ENCODE peak calls at places on chromosomes 2 and 18, in eight cellular contexts. M, V, H, W, G, F, P and Q are unnamed samples.
A peak's percentile ranks its signal among the peaks of the same experiment; 100 is the strongest.

GRCh38 chr2:151051584-151052220 is 210.0 kb downstream of the RBM43 start:
- DNase-seq in M (no peak), V (peak; percentile 37), H (no peak), W (peak; percentile 36), G (no peak), F (no peak), P (peak; percentile 66), Q (no peak)

GRCh38 chr2:226691265-226691664 is 108.4 kb downstream of the IRS1 start:
- DNase-seq in M (no peak), V (no peak), H (no peak), W (no peak), G (no peak), F (no peak), P (peak; percentile 6), Q (no peak)

GRCh38 chr18:70036168-70036567 is 88.5 kb upstream of the CD226 start:
- DNase-seq in M (no peak), V (no peak), H (no peak), W (no peak), G (no peak), F (no peak), P (no peak), Q (no peak)

GRCh38 chr2:119460076-119460475 is 28.4 kb downstream of the TMEM37 start:
- DNase-seq in M (no peak), V (no peak), H (no peak), W (no peak), G (no peak), F (no peak), P (no peak), Q (no peak)

GRCh38 chr2:26584191-26584590 is 57.0 kb downstream of the CIB4 start:
- DNase-seq in M (no peak), V (no peak), H (no peak), W (no peak), G (no peak), F (peak; percentile 40), P (no peak), Q (no peak)

GRCh38 chr2:47236503-47237215 is 81.6 kb upstream of the STPG4 start:
- DNase-seq in M (no peak), V (no peak), H (no peak), W (peak; percentile 51), G (no peak), F (no peak), P (no peak), Q (no peak)

GRCh38 chr2:188091235-188091634 is 200.4 kb upstream of the GULP1 start:
- DNase-seq in M (no peak), V (no peak), H (no peak), W (no peak), G (no peak), F (no peak), P (no peak), Q (no peak)

GRCh38 chr2:12155308-12156061 is 409.1 kb downstream of the LPIN1 start:
- DNase-seq in M (no peak), V (peak; percentile 20), H (no peak), W (no peak), G (no peak), F (no peak), P (no peak), Q (no peak)

GRCh38 chr18:36849288-36850011 is 20.5 kb downstream of the KIAA1328 start:
- DNase-seq in M (no peak), V (no peak), H (no peak), W (no peak), G (no peak), F (no peak), P (no peak), Q (no peak)

GRCh38 chr2:124382067-124382618 is 357.1 kb downstream of the CNTNAP5 start:
- DNase-seq in M (no peak), V (no peak), H (no peak), W (no peak), G (no peak), F (no peak), P (no peak), Q (no peak)

GRCh38 chr2:153105829-153106578 is 372.6 kb downstream of the RPRM start:
- DNase-seq in M (no peak), V (no peak), H (no peak), W (no peak), G (no peak), F (no peak), P (no peak), Q (no peak)

GRCh38 chr2:9721346-9721745 is 90.5 kb upstream of the YWHAQ start:
- DNase-seq in M (no peak), V (no peak), H (no peak), W (no peak), G (no peak), F (no peak), P (no peak), Q (no peak)

GRCh38 chr2:127626175-127626574 is 19.8 kb upstream of the GPR17 start:
- DNase-seq in M (peak; percentile 40), V (no peak), H (no peak), W (no peak), G (no peak), F (peak; percentile 59), P (no peak), Q (no peak)

GRCh38 chr2:84487298-84487996 is 28.4 kb upstream of the SUCLG1 start:
- DNase-seq in M (no peak), V (no peak), H (no peak), W (peak; percentile 18), G (no peak), F (no peak), P (no peak), Q (no peak)

GRCh38 chr2:86226780-86227520 is 27.7 kb downstream of the MRPL35 start:
- DNase-seq in M (no peak), V (no peak), H (no peak), W (no peak), G (no peak), F (no peak), P (no peak), Q (no peak)

GRCh38 chr2:45688479-45689298 is 37.2 kb downstream of the PRKCE start:
- DNase-seq in M (no peak), V (no peak), H (no peak), W (no peak), G (no peak), F (no peak), P (no peak), Q (no peak)

GRCh38 chr2:45685299-45685698 is 33.8 kb downstream of the PRKCE start:
- DNase-seq in M (no peak), V (no peak), H (no peak), W (no peak), G (no peak), F (no peak), P (no peak), Q (no peak)

GRCh38 chr2:45681675-45682074 is 30.2 kb downstream of the PRKCE start:
- DNase-seq in M (no peak), V (no peak), H (no peak), W (no peak), G (no peak), F (no peak), P (no peak), Q (peak; percentile 33)

GRCh38 chr2:45683292-45683691 is 31.8 kb downstream of the PRKCE start:
- DNase-seq in M (no peak), V (no peak), H (no peak), W (no peak), G (no peak), F (no peak), P (no peak), Q (no peak)

GRCh38 chr2:45684756-45685155 is 33.3 kb downstream of the PRKCE start:
- DNase-seq in M (no peak), V (no peak), H (no peak), W (no peak), G (no peak), F (no peak), P (no peak), Q (no peak)
- H3K4me1 ChIP-seq in M (peaks cover 34% of the 10 kb centered on the region), V (no peaks in the 10 kb centered on the region), H (peaks cover 30% of the 10 kb centered on the region), W (peaks cover 9% of the 10 kb centered on the region), G (peaks cover 65% of the 10 kb centered on the region), F (peaks cover 21% of the 10 kb centered on the region), P (no peaks in the 10 kb centered on the region), Q (peaks cover 15% of the 10 kb centered on the region)

DNA sequence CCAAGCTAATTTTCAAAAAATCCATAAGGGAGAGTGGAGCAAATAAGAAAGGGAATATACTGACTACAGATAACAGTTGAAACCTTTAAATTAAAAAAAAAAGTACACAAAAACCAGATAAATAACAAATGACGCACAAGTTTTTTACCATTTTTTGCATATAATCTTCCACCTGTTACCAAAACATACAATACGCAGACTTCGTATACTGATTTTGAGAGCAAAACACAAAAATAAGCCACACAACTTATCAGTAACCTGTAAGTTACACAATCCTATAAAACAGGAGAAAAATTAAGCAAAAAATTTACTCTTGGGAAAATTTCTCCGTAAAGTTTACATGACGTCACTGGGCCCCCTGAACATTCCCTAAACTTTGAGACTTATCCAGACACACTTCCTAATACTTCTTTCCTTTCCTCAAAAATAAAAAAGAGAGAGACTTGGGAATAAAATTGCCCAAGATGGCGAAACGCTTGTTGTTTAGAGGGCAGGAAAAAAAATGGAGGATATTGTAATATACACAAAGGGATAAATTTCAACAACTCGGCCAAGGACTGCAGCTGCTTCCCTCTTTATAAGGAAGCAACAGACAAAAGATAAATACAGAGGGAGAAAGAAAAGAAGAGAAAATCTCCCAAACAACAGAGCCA is 1.7 kb downstream of the BAZ2B start:
- DNase-seq in M (no peak), V (no peak), H (no peak), W (no peak), G (no peak), F (no peak), P (no peak), Q (no peak)
- H3K4me1 ChIP-seq in M (peaks cover 27% of the 10 kb centered on the region), V (no peaks in the 10 kb centered on the region), H (peaks cover 9% of the 10 kb centered on the region), W (peaks cover 56% of the 10 kb centered on the region), G (peaks cover 63% of the 10 kb centered on the region), F (peaks cover 9% of the 10 kb centered on the region), P (peaks cover 34% of the 10 kb centered on the region), Q (peaks cover 54% of the 10 kb centered on the region)

DNA sequence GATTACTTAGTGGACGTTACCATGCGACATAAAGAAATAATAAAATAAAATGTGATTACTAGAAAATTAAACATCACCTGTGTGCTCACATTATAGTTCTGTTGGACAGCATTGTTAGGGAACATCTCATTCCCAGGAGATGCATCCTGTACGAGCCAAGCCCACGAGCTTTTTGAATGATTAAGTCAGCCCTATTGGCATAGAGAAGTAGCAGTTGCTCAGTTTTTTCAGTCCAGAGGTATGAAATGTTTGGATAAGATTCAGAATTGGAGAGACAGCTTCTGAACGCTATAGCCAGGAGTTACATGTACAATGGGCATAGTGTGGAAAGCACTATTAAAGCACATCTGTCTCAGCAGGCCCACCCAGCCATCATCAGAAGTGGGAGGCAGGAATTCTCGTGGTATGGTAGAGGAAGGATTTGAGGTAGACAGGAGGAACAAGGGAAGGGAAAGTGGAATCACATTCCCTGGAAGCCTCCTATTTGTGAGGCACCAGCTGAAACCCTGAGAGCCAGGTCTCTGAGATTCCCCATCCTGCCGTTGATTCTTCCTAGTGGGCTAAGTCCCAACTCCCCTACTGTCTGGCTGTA is 8.6 kb downstream of the SPATS2L start:
- DNase-seq in M (no peak), V (no peak), H (no peak), W (no peak), G (no peak), F (no peak), P (no peak), Q (no peak)
- H3K4me1 ChIP-seq in M (no peaks in the 10 kb centered on the region), V (no peaks in the 10 kb centered on the region), H (peaks cover 52% of the 10 kb centered on the region), W (peaks cover 37% of the 10 kb centered on the region), G (peaks cover 100% of the 10 kb centered on the region), F (peaks cover 52% of the 10 kb centered on the region), P (peaks cover 86% of the 10 kb centered on the region), Q (peaks cover 60% of the 10 kb centered on the region)

DNA sequence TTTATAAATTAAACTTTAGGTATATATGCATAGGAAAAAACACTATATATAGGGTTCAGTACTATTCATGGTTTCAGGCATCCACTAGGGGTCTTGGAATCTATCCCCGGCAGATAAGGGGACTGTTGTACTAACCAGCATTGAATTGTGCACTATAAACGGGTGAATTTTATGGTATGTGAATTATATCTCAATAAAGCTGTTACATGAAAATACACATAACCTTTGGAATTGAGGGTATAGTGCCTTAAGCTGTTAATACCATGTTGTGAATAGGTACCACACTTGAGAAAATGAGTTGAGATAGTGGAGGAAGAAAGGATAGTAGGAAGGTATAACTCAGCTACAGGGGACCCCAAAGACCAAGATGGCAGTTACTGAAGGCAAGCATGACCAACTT is 167.3 kb downstream of the HAUS1 start:
- DNase-seq in M (no peak), V (no peak), H (no peak), W (no peak), G (no peak), F (no peak), P (no peak), Q (no peak)
- H3K4me1 ChIP-seq in M (peaks cover 32% of the 10 kb centered on the region), V (no peaks in the 10 kb centered on the region), H (peaks cover 4% of the 10 kb centered on the region), W (no peaks in the 10 kb centered on the region), G (peaks cover 36% of the 10 kb centered on the region), F (no peaks in the 10 kb centered on the region), P (peaks cover 15% of the 10 kb centered on the region), Q (peaks cover 3% of the 10 kb centered on the region)